ENCODE peak calls at places on chromosomes 16 and 17, in seven cellular contexts. One of them, this sample, is unnamed.

GRCh38 chr17:5870231-5870953 is 199.8 kb upstream of the WSCD1 start:
- DNase-seq in cardiac septum: no peak
- DNase-seq in NCI-H1436: no peak
- DNase-seq in stimulated activated CD4-positive, alpha-beta T cell treated with anti-CD3 and anti-CD28 coated beads, Interleukin-1b, Interleukin-23, amount 100 ng/mL, for 1 hour: no peak
- DNase-seq in pulmonary artery endothelial cell: no peak
- DNase-seq in HCEC 1CT: peak; percentile 2
- DNase-seq in CD8-positive, alpha-beta memory T cell: no peak
- DNase-seq in this sample: no peak

GRCh38 chr17:19461139-19461538 is 50.1 kb downstream of the RNF112 start:
- DNase-seq in cardiac septum: no peak
- DNase-seq in NCI-H1436: peak; percentile 84
- DNase-seq in stimulated activated CD4-positive, alpha-beta T cell treated with anti-CD3 and anti-CD28 coated beads, Interleukin-1b, Interleukin-23, amount 100 ng/mL, for 1 hour: no peak
- DNase-seq in pulmonary artery endothelial cell: no peak
- DNase-seq in HCEC 1CT: no peak
- DNase-seq in CD8-positive, alpha-beta memory T cell: no peak
- DNase-seq in this sample: no peak

GRCh38 chr17:42399948-42400843 is 12.0 kb upstream of the STAT3 start:
- DNase-seq in cardiac septum: no peak
- DNase-seq in NCI-H1436: no peak
- DNase-seq in stimulated activated CD4-positive, alpha-beta T cell treated with anti-CD3 and anti-CD28 coated beads, Interleukin-1b, Interleukin-23, amount 100 ng/mL, for 1 hour: no peak
- DNase-seq in pulmonary artery endothelial cell: no peak
- DNase-seq in HCEC 1CT: no peak
- DNase-seq in CD8-positive, alpha-beta memory T cell: no peak
- DNase-seq in this sample: no peak

GRCh38 chr16:84281077-84281476 is 13.6 kb upstream of the WFDC1 start:
- DNase-seq in cardiac septum: no peak
- DNase-seq in NCI-H1436: no peak
- DNase-seq in stimulated activated CD4-positive, alpha-beta T cell treated with anti-CD3 and anti-CD28 coated beads, Interleukin-1b, Interleukin-23, amount 100 ng/mL, for 1 hour: no peak
- DNase-seq in pulmonary artery endothelial cell: no peak
- DNase-seq in HCEC 1CT: no peak
- DNase-seq in CD8-positive, alpha-beta memory T cell: no peak
- DNase-seq in this sample: peak; percentile 20

GRCh38 chr16:48231675-48232214 is 12.4 kb upstream of the LONP2 start:
- DNase-seq in cardiac septum: no peak
- DNase-seq in NCI-H1436: no peak
- DNase-seq in stimulated activated CD4-positive, alpha-beta T cell treated with anti-CD3 and anti-CD28 coated beads, Interleukin-1b, Interleukin-23, amount 100 ng/mL, for 1 hour: no peak
- DNase-seq in pulmonary artery endothelial cell: no peak
- DNase-seq in HCEC 1CT: peak; percentile 59
- DNase-seq in CD8-positive, alpha-beta memory T cell: no peak
- DNase-seq in this sample: peak; percentile 7

GRCh38 chr17:3827124-3827773 is 18.8 kb downstream of the NCBP3 start:
- DNase-seq in cardiac septum: no peak
- DNase-seq in NCI-H1436: peak; percentile 26
- DNase-seq in stimulated activated CD4-positive, alpha-beta T cell treated with anti-CD3 and anti-CD28 coated beads, Interleukin-1b, Interleukin-23, amount 100 ng/mL, for 1 hour: peak; percentile 40
- DNase-seq in pulmonary artery endothelial cell: peak; percentile 45
- DNase-seq in HCEC 1CT: peak; percentile 42
- DNase-seq in CD8-positive, alpha-beta memory T cell: peak; percentile 69
- DNase-seq in this sample: peak; percentile 45

GRCh38 chr17:29433551-29433950 is 43.4 kb downstream of the TAOK1 start:
- DNase-seq in cardiac septum: no peak
- DNase-seq in NCI-H1436: peak; percentile 40
- DNase-seq in stimulated activated CD4-positive, alpha-beta T cell treated with anti-CD3 and anti-CD28 coated beads, Interleukin-1b, Interleukin-23, amount 100 ng/mL, for 1 hour: no peak
- DNase-seq in pulmonary artery endothelial cell: no peak
- DNase-seq in HCEC 1CT: no peak
- DNase-seq in CD8-positive, alpha-beta memory T cell: no peak
- DNase-seq in this sample: no peak

GRCh38 chr16:11470676-11471415 is 115.9 kb downstream of the LITAF start:
- DNase-seq in cardiac septum: no peak
- DNase-seq in NCI-H1436: no peak
- DNase-seq in stimulated activated CD4-positive, alpha-beta T cell treated with anti-CD3 and anti-CD28 coated beads, Interleukin-1b, Interleukin-23, amount 100 ng/mL, for 1 hour: no peak
- DNase-seq in pulmonary artery endothelial cell: no peak
- DNase-seq in HCEC 1CT: peak; percentile 5
- DNase-seq in CD8-positive, alpha-beta memory T cell: no peak
- DNase-seq in this sample: no peak

GRCh38 chr17:50150354-50151040 is at the start of gene PPP1R9B:
- DNase-seq in cardiac septum: peak; percentile 75
- DNase-seq in NCI-H1436: no peak
- DNase-seq in stimulated activated CD4-positive, alpha-beta T cell treated with anti-CD3 and anti-CD28 coated beads, Interleukin-1b, Interleukin-23, amount 100 ng/mL, for 1 hour: no peak
- DNase-seq in pulmonary artery endothelial cell: no peak
- DNase-seq in HCEC 1CT: no peak
- DNase-seq in CD8-positive, alpha-beta memory T cell: no peak
- DNase-seq in this sample: no peak

GRCh38 chr17:28570716-28571254 is 539 bp downstream of the PIGS start:
- DNase-seq in cardiac septum: no peak
- DNase-seq in NCI-H1436: no peak
- DNase-seq in stimulated activated CD4-positive, alpha-beta T cell treated with anti-CD3 and anti-CD28 coated beads, Interleukin-1b, Interleukin-23, amount 100 ng/mL, for 1 hour: no peak
- DNase-seq in pulmonary artery endothelial cell: no peak
- DNase-seq in HCEC 1CT: no peak
- DNase-seq in CD8-positive, alpha-beta memory T cell: peak; percentile 48
- DNase-seq in this sample: no peak

GRCh38 chr17:66540131-66540781 is 237.8 kb downstream of the PRKCA start:
- DNase-seq in cardiac septum: no peak
- DNase-seq in NCI-H1436: no peak
- DNase-seq in stimulated activated CD4-positive, alpha-beta T cell treated with anti-CD3 and anti-CD28 coated beads, Interleukin-1b, Interleukin-23, amount 100 ng/mL, for 1 hour: no peak
- DNase-seq in pulmonary artery endothelial cell: no peak
- DNase-seq in HCEC 1CT: peak; percentile 88
- DNase-seq in CD8-positive, alpha-beta memory T cell: no peak
- DNase-seq in this sample: peak; percentile 92

GRCh38 chr17:51088287-51088686 is 32.4 kb downstream of the SPAG9 start:
- DNase-seq in cardiac septum: no peak
- DNase-seq in NCI-H1436: no peak
- DNase-seq in stimulated activated CD4-positive, alpha-beta T cell treated with anti-CD3 and anti-CD28 coated beads, Interleukin-1b, Interleukin-23, amount 100 ng/mL, for 1 hour: no peak
- DNase-seq in pulmonary artery endothelial cell: no peak
- DNase-seq in HCEC 1CT: no peak
- DNase-seq in CD8-positive, alpha-beta memory T cell: no peak
- DNase-seq in this sample: no peak

GRCh38 chr16:75096730-75097129 is 19.9 kb downstream of the LDHD start:
- DNase-seq in cardiac septum: no peak
- DNase-seq in NCI-H1436: no peak
- DNase-seq in stimulated activated CD4-positive, alpha-beta T cell treated with anti-CD3 and anti-CD28 coated beads, Interleukin-1b, Interleukin-23, amount 100 ng/mL, for 1 hour: no peak
- DNase-seq in pulmonary artery endothelial cell: no peak
- DNase-seq in HCEC 1CT: no peak
- DNase-seq in CD8-positive, alpha-beta memory T cell: no peak
- DNase-seq in this sample: peak; percentile 23

GRCh38 chr16:72788269-72788809 is 259.6 kb downstream of the ZFHX3 start:
- DNase-seq in cardiac septum: no peak
- DNase-seq in NCI-H1436: no peak
- DNase-seq in stimulated activated CD4-positive, alpha-beta T cell treated with anti-CD3 and anti-CD28 coated beads, Interleukin-1b, Interleukin-23, amount 100 ng/mL, for 1 hour: no peak
- DNase-seq in pulmonary artery endothelial cell: no peak
- DNase-seq in HCEC 1CT: no peak
- DNase-seq in CD8-positive, alpha-beta memory T cell: no peak
- DNase-seq in this sample: no peak

GRCh38 chr17:17712268-17712924 is 31.1 kb downstream of the RAI1 start:
- DNase-seq in cardiac septum: no peak
- DNase-seq in NCI-H1436: no peak
- DNase-seq in stimulated activated CD4-positive, alpha-beta T cell treated with anti-CD3 and anti-CD28 coated beads, Interleukin-1b, Interleukin-23, amount 100 ng/mL, for 1 hour: no peak
- DNase-seq in pulmonary artery endothelial cell: peak; percentile 92
- DNase-seq in HCEC 1CT: peak; percentile 98
- DNase-seq in CD8-positive, alpha-beta memory T cell: no peak
- DNase-seq in this sample: peak; percentile 84

GRCh38 chr17:47810200-47810821 is 11.3 kb downstream of the OSBPL7 start:
- DNase-seq in cardiac septum: peak; percentile 49
- DNase-seq in NCI-H1436: no peak
- DNase-seq in stimulated activated CD4-positive, alpha-beta T cell treated with anti-CD3 and anti-CD28 coated beads, Interleukin-1b, Interleukin-23, amount 100 ng/mL, for 1 hour: no peak
- DNase-seq in pulmonary artery endothelial cell: peak; percentile 44
- DNase-seq in HCEC 1CT: peak; percentile 90
- DNase-seq in CD8-positive, alpha-beta memory T cell: peak; percentile 26
- DNase-seq in this sample: peak; percentile 90

GRCh38 chr16:83781-84615 is 6.0 kb downstream of the MPG start:
- DNase-seq in cardiac septum: no peak
- DNase-seq in NCI-H1436: no peak
- DNase-seq in stimulated activated CD4-positive, alpha-beta T cell treated with anti-CD3 and anti-CD28 coated beads, Interleukin-1b, Interleukin-23, amount 100 ng/mL, for 1 hour: no peak
- DNase-seq in pulmonary artery endothelial cell: no peak
- DNase-seq in HCEC 1CT: peak; percentile 41
- DNase-seq in CD8-positive, alpha-beta memory T cell: no peak
- DNase-seq in this sample: peak; percentile 37

GRCh38 chr17:7004398-7005253 is 7.8 kb upstream of the RNASEK start:
- DNase-seq in cardiac septum: no peak
- DNase-seq in NCI-H1436: peak; percentile 75
- DNase-seq in stimulated activated CD4-positive, alpha-beta T cell treated with anti-CD3 and anti-CD28 coated beads, Interleukin-1b, Interleukin-23, amount 100 ng/mL, for 1 hour: no peak
- DNase-seq in pulmonary artery endothelial cell: no peak
- DNase-seq in HCEC 1CT: peak; percentile 59
- DNase-seq in CD8-positive, alpha-beta memory T cell: no peak
- DNase-seq in this sample: no peak

GRCh38 chr16:55655709-55656694 is at the start of gene SLC6A2:
- DNase-seq in cardiac septum: peak; percentile 74
- DNase-seq in NCI-H1436: no peak
- DNase-seq in stimulated activated CD4-positive, alpha-beta T cell treated with anti-CD3 and anti-CD28 coated beads, Interleukin-1b, Interleukin-23, amount 100 ng/mL, for 1 hour: no peak
- DNase-seq in pulmonary artery endothelial cell: no peak
- DNase-seq in HCEC 1CT: no peak
- DNase-seq in CD8-positive, alpha-beta memory T cell: no peak
- DNase-seq in this sample: no peak

GRCh38 chr16:29023279-29024278 is 38.7 kb downstream of the LAT start:
- DNase-seq in cardiac septum: peak; percentile 55
- DNase-seq in NCI-H1436: no peak
- DNase-seq in stimulated activated CD4-positive, alpha-beta T cell treated with anti-CD3 and anti-CD28 coated beads, Interleukin-1b, Interleukin-23, amount 100 ng/mL, for 1 hour: no peak
- DNase-seq in pulmonary artery endothelial cell: no peak
- DNase-seq in HCEC 1CT: peak; percentile 14
- DNase-seq in CD8-positive, alpha-beta memory T cell: no peak
- DNase-seq in this sample: no peak

GRCh38 chr17:33871720-33872535 is 383.2 kb upstream of the CCL2 start:
- DNase-seq in cardiac septum: no peak
- DNase-seq in NCI-H1436: no peak
- DNase-seq in stimulated activated CD4-positive, alpha-beta T cell treated with anti-CD3 and anti-CD28 coated beads, Interleukin-1b, Interleukin-23, amount 100 ng/mL, for 1 hour: no peak
- DNase-seq in pulmonary artery endothelial cell: no peak
- DNase-seq in HCEC 1CT: no peak
- DNase-seq in CD8-positive, alpha-beta memory T cell: no peak
- DNase-seq in this sample: peak; percentile 78

GRCh38 chr17:13346996-13347762 is 254.6 kb downstream of the HS3ST3A1 start:
- DNase-seq in cardiac septum: no peak
- DNase-seq in NCI-H1436: no peak
- DNase-seq in stimulated activated CD4-positive, alpha-beta T cell treated with anti-CD3 and anti-CD28 coated beads, Interleukin-1b, Interleukin-23, amount 100 ng/mL, for 1 hour: no peak
- DNase-seq in pulmonary artery endothelial cell: no peak
- DNase-seq in HCEC 1CT: peak; percentile 99
- DNase-seq in CD8-positive, alpha-beta memory T cell: no peak
- DNase-seq in this sample: peak; percentile 99

GRCh38 chr17:76716146-76716833 is 5.5 kb upstream of the MXRA7 start:
- DNase-seq in cardiac septum: peak; percentile 87
- DNase-seq in NCI-H1436: no peak
- DNase-seq in stimulated activated CD4-positive, alpha-beta T cell treated with anti-CD3 and anti-CD28 coated beads, Interleukin-1b, Interleukin-23, amount 100 ng/mL, for 1 hour: no peak
- DNase-seq in pulmonary artery endothelial cell: no peak
- DNase-seq in HCEC 1CT: peak; percentile 99
- DNase-seq in CD8-positive, alpha-beta memory T cell: peak; percentile 76
- DNase-seq in this sample: peak; percentile 100

GRCh38 chr17:38875477-38876080 is 5.7 kb downstream of the LASP1 start:
- DNase-seq in cardiac septum: no peak
- DNase-seq in NCI-H1436: no peak
- DNase-seq in stimulated activated CD4-positive, alpha-beta T cell treated with anti-CD3 and anti-CD28 coated beads, Interleukin-1b, Interleukin-23, amount 100 ng/mL, for 1 hour: no peak
- DNase-seq in pulmonary artery endothelial cell: no peak
- DNase-seq in HCEC 1CT: no peak
- DNase-seq in CD8-positive, alpha-beta memory T cell: no peak
- DNase-seq in this sample: no peak

GRCh38 chr16:82699711-82700495 is 73.1 kb downstream of the CDH13 start:
- DNase-seq in cardiac septum: no peak
- DNase-seq in NCI-H1436: no peak
- DNase-seq in stimulated activated CD4-positive, alpha-beta T cell treated with anti-CD3 and anti-CD28 coated beads, Interleukin-1b, Interleukin-23, amount 100 ng/mL, for 1 hour: no peak
- DNase-seq in pulmonary artery endothelial cell: peak; percentile 71
- DNase-seq in HCEC 1CT: peak; percentile 86
- DNase-seq in CD8-positive, alpha-beta memory T cell: no peak
- DNase-seq in this sample: peak; percentile 77

GRCh38 chr16:69114976-69115355 is 9.5 kb downstream of the HAS3 start:
- DNase-seq in cardiac septum: no peak
- DNase-seq in NCI-H1436: no peak
- DNase-seq in stimulated activated CD4-positive, alpha-beta T cell treated with anti-CD3 and anti-CD28 coated beads, Interleukin-1b, Interleukin-23, amount 100 ng/mL, for 1 hour: no peak
- DNase-seq in pulmonary artery endothelial cell: no peak
- DNase-seq in HCEC 1CT: no peak
- DNase-seq in CD8-positive, alpha-beta memory T cell: no peak
- DNase-seq in this sample: no peak

GRCh38 chr16:19118938-19119431 is 5.2 kb downstream of the ITPRIPL2 start:
- DNase-seq in cardiac septum: no peak
- DNase-seq in NCI-H1436: no peak
- DNase-seq in stimulated activated CD4-positive, alpha-beta T cell treated with anti-CD3 and anti-CD28 coated beads, Interleukin-1b, Interleukin-23, amount 100 ng/mL, for 1 hour: no peak
- DNase-seq in pulmonary artery endothelial cell: no peak
- DNase-seq in HCEC 1CT: peak; percentile 84
- DNase-seq in CD8-positive, alpha-beta memory T cell: no peak
- DNase-seq in this sample: peak; percentile 93

GRCh38 chr16:53836680-53837079 is 132.7 kb downstream of the FTO start:
- DNase-seq in cardiac septum: no peak
- DNase-seq in NCI-H1436: no peak
- DNase-seq in stimulated activated CD4-positive, alpha-beta T cell treated with anti-CD3 and anti-CD28 coated beads, Interleukin-1b, Interleukin-23, amount 100 ng/mL, for 1 hour: no peak
- DNase-seq in pulmonary artery endothelial cell: no peak
- DNase-seq in HCEC 1CT: no peak
- DNase-seq in CD8-positive, alpha-beta memory T cell: no peak
- DNase-seq in this sample: no peak

GRCh38 chr16:3879258-3879886 is 1.1 kb downstream of the CREBBP start:
- DNase-seq in cardiac septum: peak; percentile 80
- DNase-seq in NCI-H1436: no peak
- DNase-seq in stimulated activated CD4-positive, alpha-beta T cell treated with anti-CD3 and anti-CD28 coated beads, Interleukin-1b, Interleukin-23, amount 100 ng/mL, for 1 hour: no peak
- DNase-seq in pulmonary artery endothelial cell: no peak
- DNase-seq in HCEC 1CT: no peak
- DNase-seq in CD8-positive, alpha-beta memory T cell: no peak
- DNase-seq in this sample: no peak

GRCh38 chr17:79874329-79874981 is 35.2 kb upstream of the CBX4 start:
- DNase-seq in cardiac septum: no peak
- DNase-seq in NCI-H1436: peak; percentile 30
- DNase-seq in stimulated activated CD4-positive, alpha-beta T cell treated with anti-CD3 and anti-CD28 coated beads, Interleukin-1b, Interleukin-23, amount 100 ng/mL, for 1 hour: no peak
- DNase-seq in pulmonary artery endothelial cell: no peak
- DNase-seq in HCEC 1CT: peak; percentile 34
- DNase-seq in CD8-positive, alpha-beta memory T cell: no peak
- DNase-seq in this sample: peak; percentile 5

GRCh38 chr16:84826558-84826941 is 6.8 kb downstream of the CRISPLD2 start:
- DNase-seq in cardiac septum: no peak
- DNase-seq in NCI-H1436: no peak
- DNase-seq in stimulated activated CD4-positive, alpha-beta T cell treated with anti-CD3 and anti-CD28 coated beads, Interleukin-1b, Interleukin-23, amount 100 ng/mL, for 1 hour: no peak
- DNase-seq in pulmonary artery endothelial cell: no peak
- DNase-seq in HCEC 1CT: peak; percentile 81
- DNase-seq in CD8-positive, alpha-beta memory T cell: no peak
- DNase-seq in this sample: no peak

GRCh38 chr17:65786479-65786878 is 225.0 kb upstream of the AXIN2 start:
- DNase-seq in cardiac septum: no peak
- DNase-seq in NCI-H1436: no peak
- DNase-seq in stimulated activated CD4-positive, alpha-beta T cell treated with anti-CD3 and anti-CD28 coated beads, Interleukin-1b, Interleukin-23, amount 100 ng/mL, for 1 hour: no peak
- DNase-seq in pulmonary artery endothelial cell: no peak
- DNase-seq in HCEC 1CT: no peak
- DNase-seq in CD8-positive, alpha-beta memory T cell: no peak
- DNase-seq in this sample: no peak